ENCODE peak calls at places on chromosomes 4 and X, in nine cellular contexts. One of them, this sample, is unnamed. For H3K27me3, the result is how much of the 10 kb centered on the place peaks cover.

GRCh38 chr4:40331092-40331824 is 3.9 kb upstream of the CHRNA9 start:
- DNase-seq in CD8-positive, alpha-beta memory T cell: no peak
- DNase-seq in brain microvascular endothelial cell: no peak
- DNase-seq in right lobe of liver: no peak
- DNase-seq in pancreas: no peak
- DNase-seq in PC-3: no peak
- DNase-seq in trophoblast cell: no peak
- DNase-seq in breast epithelium: no peak
- DNase-seq in ovary: no peak
- DNase-seq in this sample: no peak

GRCh38 chrX:28177202-28177601 is 196.0 kb upstream of the DCAF8L1 start:
- DNase-seq in CD8-positive, alpha-beta memory T cell: no peak
- DNase-seq in brain microvascular endothelial cell: no peak
- DNase-seq in right lobe of liver: peak
- DNase-seq in pancreas: peak
- DNase-seq in PC-3: peak
- DNase-seq in trophoblast cell: peak
- DNase-seq in breast epithelium: no peak
- DNase-seq in ovary: no peak
- DNase-seq in this sample: no peak

GRCh38 chr4:36363024-36363423 is 81.6 kb downstream of the DTHD1 start:
- DNase-seq in CD8-positive, alpha-beta memory T cell: no peak
- DNase-seq in brain microvascular endothelial cell: no peak
- DNase-seq in right lobe of liver: no peak
- DNase-seq in pancreas: no peak
- DNase-seq in PC-3: peak
- DNase-seq in trophoblast cell: no peak
- DNase-seq in breast epithelium: no peak
- DNase-seq in ovary: no peak
- DNase-seq in this sample: no peak

GRCh38 chr4:153228512-153229145 is 24.4 kb downstream of the TRIM2 start:
- DNase-seq in CD8-positive, alpha-beta memory T cell: no peak
- DNase-seq in brain microvascular endothelial cell: no peak
- DNase-seq in right lobe of liver: no peak
- DNase-seq in pancreas: no peak
- DNase-seq in PC-3: no peak
- DNase-seq in trophoblast cell: no peak
- DNase-seq in breast epithelium: no peak
- DNase-seq in ovary: no peak
- DNase-seq in this sample: no peak

GRCh38 chrX:140050906-140051305 is 85.6 kb upstream of the CXorf66 start:
- DNase-seq in CD8-positive, alpha-beta memory T cell: no peak
- DNase-seq in brain microvascular endothelial cell: no peak
- DNase-seq in right lobe of liver: no peak
- DNase-seq in pancreas: no peak
- DNase-seq in PC-3: peak
- DNase-seq in trophoblast cell: no peak
- DNase-seq in breast epithelium: no peak
- DNase-seq in ovary: no peak
- DNase-seq in this sample: no peak

GRCh38 chr4:1416948-1417260 is 10.7 kb upstream of the NKX1-1 start:
- DNase-seq in CD8-positive, alpha-beta memory T cell: no peak
- DNase-seq in brain microvascular endothelial cell: no peak
- DNase-seq in right lobe of liver: peak
- DNase-seq in pancreas: no peak
- DNase-seq in PC-3: no peak
- DNase-seq in trophoblast cell: no peak
- DNase-seq in breast epithelium: peak
- DNase-seq in ovary: no peak
- DNase-seq in this sample: peak

GRCh38 chr4:78481180-78481579 is 70.4 kb upstream of the ANXA3 start:
- DNase-seq in CD8-positive, alpha-beta memory T cell: no peak
- DNase-seq in brain microvascular endothelial cell: peak
- DNase-seq in right lobe of liver: no peak
- DNase-seq in pancreas: no peak
- DNase-seq in PC-3: no peak
- DNase-seq in trophoblast cell: peak
- DNase-seq in breast epithelium: no peak
- DNase-seq in ovary: no peak
- DNase-seq in this sample: no peak

GRCh38 chrX:31293409-31293808 is 221.6 kb upstream of the FTHL17 start:
- DNase-seq in CD8-positive, alpha-beta memory T cell: no peak
- DNase-seq in brain microvascular endothelial cell: no peak
- DNase-seq in right lobe of liver: no peak
- DNase-seq in pancreas: peak
- DNase-seq in PC-3: no peak
- DNase-seq in trophoblast cell: peak
- DNase-seq in breast epithelium: no peak
- DNase-seq in ovary: no peak
- DNase-seq in this sample: no peak

GRCh38 chr4:3415471-3416141 is 26.2 kb upstream of the HGFAC start:
- DNase-seq in CD8-positive, alpha-beta memory T cell: no peak
- DNase-seq in brain microvascular endothelial cell: no peak
- DNase-seq in right lobe of liver: no peak
- DNase-seq in pancreas: no peak
- DNase-seq in PC-3: no peak
- DNase-seq in trophoblast cell: no peak
- DNase-seq in breast epithelium: no peak
- DNase-seq in ovary: peak
- DNase-seq in this sample: peak

GRCh38 chr4:141388483-141388882 is 167.8 kb downstream of the ZNF330 start:
- DNase-seq in CD8-positive, alpha-beta memory T cell: no peak
- DNase-seq in brain microvascular endothelial cell: peak
- DNase-seq in right lobe of liver: no peak
- DNase-seq in pancreas: no peak
- DNase-seq in PC-3: no peak
- DNase-seq in trophoblast cell: no peak
- DNase-seq in breast epithelium: no peak
- DNase-seq in ovary: no peak
- DNase-seq in this sample: no peak

GRCh38 chrX:37755073-37755472 is 24.8 kb upstream of the CYBB start:
- DNase-seq in CD8-positive, alpha-beta memory T cell: no peak
- DNase-seq in brain microvascular endothelial cell: no peak
- DNase-seq in right lobe of liver: no peak
- DNase-seq in pancreas: no peak
- DNase-seq in PC-3: no peak
- DNase-seq in trophoblast cell: no peak
- DNase-seq in breast epithelium: no peak
- DNase-seq in ovary: no peak
- DNase-seq in this sample: no peak

GRCh38 chrX:23937100-23937499 is 29.3 kb downstream of the CXorf58 start:
- DNase-seq in CD8-positive, alpha-beta memory T cell: no peak
- DNase-seq in brain microvascular endothelial cell: no peak
- DNase-seq in right lobe of liver: no peak
- DNase-seq in pancreas: no peak
- DNase-seq in PC-3: no peak
- DNase-seq in trophoblast cell: no peak
- DNase-seq in breast epithelium: no peak
- DNase-seq in ovary: no peak
- DNase-seq in this sample: no peak

GRCh38 chrX:16722481-16722880 is 3.1 kb downstream of the SYAP1 start:
- DNase-seq in CD8-positive, alpha-beta memory T cell: no peak
- DNase-seq in brain microvascular endothelial cell: no peak
- DNase-seq in right lobe of liver: no peak
- DNase-seq in pancreas: no peak
- DNase-seq in PC-3: no peak
- DNase-seq in trophoblast cell: no peak
- DNase-seq in breast epithelium: no peak
- DNase-seq in ovary: no peak
- DNase-seq in this sample: no peak

DNA sequence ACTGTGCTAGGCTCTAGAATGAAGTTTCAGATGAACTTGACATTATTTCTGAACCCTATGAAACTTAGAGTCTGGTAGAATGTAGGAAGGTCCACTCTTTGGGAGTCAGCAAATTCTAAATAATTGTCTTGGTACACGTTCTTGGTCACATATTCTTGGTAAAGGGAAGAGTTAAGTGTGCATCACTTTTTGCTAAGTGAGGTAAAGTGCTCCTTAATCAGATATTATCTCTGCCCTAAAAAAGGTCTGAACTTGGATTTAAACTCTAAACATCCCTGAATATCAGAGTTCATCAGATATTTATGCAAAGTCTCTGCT is 7.2 kb downstream of the OCIAD2 start:
- DNase-seq in CD8-positive, alpha-beta memory T cell: no peak
- DNase-seq in brain microvascular endothelial cell: no peak
- DNase-seq in right lobe of liver: no peak
- DNase-seq in pancreas: no peak
- DNase-seq in PC-3: no peak
- DNase-seq in trophoblast cell: no peak
- DNase-seq in breast epithelium: no peak
- DNase-seq in ovary: no peak
- DNase-seq in this sample: no peak
- H3K27ac ChIP-seq in CD8-positive, alpha-beta memory T cell: no peak
- H3K27ac ChIP-seq in brain microvascular endothelial cell: peak
- H3K27ac ChIP-seq in right lobe of liver: no peak
- H3K27ac ChIP-seq in pancreas: no peak
- H3K27ac ChIP-seq in PC-3: no peak
- H3K27ac ChIP-seq in trophoblast cell: no peak
- H3K27ac ChIP-seq in breast epithelium: no peak
- H3K27ac ChIP-seq in ovary: no peak
- H3K27ac ChIP-seq in this sample: no peak

DNA sequence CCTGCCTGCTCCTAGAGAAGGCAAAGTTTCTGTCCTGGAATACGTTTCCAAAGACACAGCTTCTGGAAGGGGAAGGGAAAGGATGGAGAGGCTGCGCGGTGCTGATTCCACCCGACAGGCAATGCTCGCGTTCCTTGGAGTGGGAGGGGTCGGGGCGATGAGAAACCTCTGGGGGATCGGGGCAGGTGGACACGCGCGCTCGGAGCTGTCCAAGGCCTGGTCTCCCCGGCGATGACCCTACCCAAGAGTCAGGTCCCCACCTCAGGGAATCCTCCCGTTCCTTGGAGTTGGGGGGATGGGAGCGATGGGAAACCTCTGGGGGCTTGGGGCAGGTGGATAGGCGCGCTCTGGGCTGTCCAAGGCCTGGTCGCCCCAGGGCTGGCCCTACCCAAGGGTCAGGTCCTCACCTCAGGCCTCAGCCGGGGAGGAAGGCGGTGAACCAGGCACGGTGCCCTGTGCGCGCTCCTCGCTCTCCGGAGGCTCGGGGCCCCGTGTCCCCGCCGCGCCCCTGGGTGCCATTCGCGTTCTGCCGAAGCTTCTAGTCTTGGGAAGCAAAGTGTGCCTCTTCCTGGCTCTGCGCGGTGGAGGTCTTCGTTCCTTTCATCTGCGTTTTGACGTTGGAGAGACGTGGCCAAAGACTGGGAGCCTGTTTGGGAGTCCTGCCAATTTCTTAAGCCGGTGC is 10.6 kb upstream of the SHOX start:
- DNase-seq in CD8-positive, alpha-beta memory T cell: no peak
- DNase-seq in brain microvascular endothelial cell: no peak
- DNase-seq in right lobe of liver: no peak
- DNase-seq in pancreas: no peak
- DNase-seq in PC-3: no peak
- DNase-seq in trophoblast cell: no peak
- DNase-seq in breast epithelium: no peak
- DNase-seq in ovary: no peak
- DNase-seq in this sample: no peak
- H3K4me3 ChIP-seq in CD8-positive, alpha-beta memory T cell: no peak
- H3K4me3 ChIP-seq in brain microvascular endothelial cell: no peak
- H3K4me3 ChIP-seq in right lobe of liver: no peak
- H3K4me3 ChIP-seq in pancreas: no peak
- H3K4me3 ChIP-seq in PC-3: no peak
- H3K4me3 ChIP-seq in trophoblast cell: no peak
- H3K4me3 ChIP-seq in breast epithelium: no peak
- H3K4me3 ChIP-seq in ovary: no peak
- H3K4me3 ChIP-seq in this sample: no peak

GRCh38 chr4:94390804-94391410 is 48.3 kb upstream of the HPGDS start:
- DNase-seq in CD8-positive, alpha-beta memory T cell: no peak
- DNase-seq in brain microvascular endothelial cell: no peak
- DNase-seq in right lobe of liver: no peak
- DNase-seq in pancreas: no peak
- DNase-seq in PC-3: peak
- DNase-seq in trophoblast cell: peak
- DNase-seq in breast epithelium: no peak
- DNase-seq in ovary: no peak
- DNase-seq in this sample: no peak

GRCh38 chr4:94395541-94395940 is 52.9 kb upstream of the HPGDS start:
- DNase-seq in CD8-positive, alpha-beta memory T cell: no peak
- DNase-seq in brain microvascular endothelial cell: no peak
- DNase-seq in right lobe of liver: no peak
- DNase-seq in pancreas: no peak
- DNase-seq in PC-3: no peak
- DNase-seq in trophoblast cell: no peak
- DNase-seq in breast epithelium: no peak
- DNase-seq in ovary: no peak
- DNase-seq in this sample: no peak

GRCh38 chr4:94389595-94390290 is 47.1 kb upstream of the HPGDS start:
- DNase-seq in CD8-positive, alpha-beta memory T cell: no peak
- DNase-seq in brain microvascular endothelial cell: no peak
- DNase-seq in right lobe of liver: no peak
- DNase-seq in pancreas: no peak
- DNase-seq in PC-3: no peak
- DNase-seq in trophoblast cell: no peak
- DNase-seq in breast epithelium: no peak
- DNase-seq in ovary: no peak
- DNase-seq in this sample: no peak
- H3K27me3 ChIP-seq in CD8-positive, alpha-beta memory T cell: under half
- H3K27me3 ChIP-seq in brain microvascular endothelial cell: under half
- H3K27me3 ChIP-seq in right lobe of liver: under half
- H3K27me3 ChIP-seq in pancreas: under half
- H3K27me3 ChIP-seq in PC-3: under half
- H3K27me3 ChIP-seq in trophoblast cell: under half
- H3K27me3 ChIP-seq in breast epithelium: under half
- H3K27me3 ChIP-seq in ovary: under half
- H3K27me3 ChIP-seq in this sample: under half

GRCh38 chr4:39308576-39308975 is 57.6 kb downstream of the RFC1 start:
- DNase-seq in CD8-positive, alpha-beta memory T cell: no peak
- DNase-seq in brain microvascular endothelial cell: no peak
- DNase-seq in right lobe of liver: no peak
- DNase-seq in pancreas: no peak
- DNase-seq in PC-3: no peak
- DNase-seq in trophoblast cell: peak
- DNase-seq in breast epithelium: no peak
- DNase-seq in ovary: no peak
- DNase-seq in this sample: no peak

GRCh38 chr4:39302901-39303300 is 63.3 kb downstream of the RFC1 start:
- DNase-seq in CD8-positive, alpha-beta memory T cell: no peak
- DNase-seq in brain microvascular endothelial cell: no peak
- DNase-seq in right lobe of liver: no peak
- DNase-seq in pancreas: no peak
- DNase-seq in PC-3: no peak
- DNase-seq in trophoblast cell: peak
- DNase-seq in breast epithelium: no peak
- DNase-seq in ovary: no peak
- DNase-seq in this sample: no peak

GRCh38 chr4:39304651-39305050 is 61.5 kb downstream of the RFC1 start:
- DNase-seq in CD8-positive, alpha-beta memory T cell: no peak
- DNase-seq in brain microvascular endothelial cell: peak
- DNase-seq in right lobe of liver: no peak
- DNase-seq in pancreas: no peak
- DNase-seq in PC-3: no peak
- DNase-seq in trophoblast cell: peak
- DNase-seq in breast epithelium: no peak
- DNase-seq in ovary: no peak
- DNase-seq in this sample: no peak

GRCh38 chr4:39303871-39304270 is 62.3 kb downstream of the RFC1 start:
- DNase-seq in CD8-positive, alpha-beta memory T cell: no peak
- DNase-seq in brain microvascular endothelial cell: no peak
- DNase-seq in right lobe of liver: no peak
- DNase-seq in pancreas: no peak
- DNase-seq in PC-3: no peak
- DNase-seq in trophoblast cell: peak
- DNase-seq in breast epithelium: no peak
- DNase-seq in ovary: no peak
- DNase-seq in this sample: no peak

GRCh38 chr4:39305902-39306677 is 60.1 kb downstream of the RFC1 start:
- DNase-seq in CD8-positive, alpha-beta memory T cell: no peak
- DNase-seq in brain microvascular endothelial cell: no peak
- DNase-seq in right lobe of liver: no peak
- DNase-seq in pancreas: no peak
- DNase-seq in PC-3: no peak
- DNase-seq in trophoblast cell: no peak
- DNase-seq in breast epithelium: no peak
- DNase-seq in ovary: no peak
- DNase-seq in this sample: no peak
- H3K27ac ChIP-seq in CD8-positive, alpha-beta memory T cell: no peak
- H3K27ac ChIP-seq in brain microvascular endothelial cell: no peak
- H3K27ac ChIP-seq in right lobe of liver: no peak
- H3K27ac ChIP-seq in pancreas: no peak
- H3K27ac ChIP-seq in PC-3: no peak
- H3K27ac ChIP-seq in trophoblast cell: no peak
- H3K27ac ChIP-seq in breast epithelium: no peak
- H3K27ac ChIP-seq in ovary: no peak
- H3K27ac ChIP-seq in this sample: no peak